ENCODE peak calls at places on chromosome 12, in five cellular contexts. G is sigmoid colon, T is IMR-90, I is Peyer's patch, V is stomach. F is an unnamed sample. For H3K36me3, the result is how much of the 10 kb centered on the place peaks cover.

GRCh38 chr12:5521456-5522325 is 89.8 kb downstream of the NTF3 start:
- DNase-seq in G (no peak), T (no peak), I (no peak), V (no peak), F (no peak)

GRCh38 chr12:107032266-107032665 is 45.3 kb upstream of the MTERF2 start:
- DNase-seq in G (no peak), T (no peak), I (no peak), V (no peak), F (no peak)

GRCh38 chr12:107864235-107864634 is 89.7 kb downstream of the ASCL4 start:
- DNase-seq in G (no peak), T (no peak), I (no peak), V (no peak), F (no peak)

GRCh38 chr12:121038861-121039654 is at the start of gene OASL:
- DNase-seq in G (no peak), T (no peak), I (peak), V (peak), F (peak)

GRCh38 chr12:130457215-130457614 is 119.5 kb downstream of the PIWIL1 start:
- DNase-seq in G (no peak), T (no peak), I (no peak), V (no peak), F (no peak)

GRCh38 chr12:85781751-85782150 is 54.5 kb downstream of the RASSF9 start:
- DNase-seq in G (no peak), T (no peak), I (no peak), V (no peak), F (no peak)

GRCh38 chr12:59742831-59743230 is 147.0 kb downstream of the SLC16A7 start:
- DNase-seq in G (no peak), T (peak), I (no peak), V (no peak), F (no peak)

GRCh38 chr12:18837025-18837424 is 99.1 kb downstream of the CAPZA3 start:
- DNase-seq in G (peak), T (peak), I (no peak), V (no peak), F (no peak)

GRCh38 chr12:131239384-131240094 is 285.8 kb downstream of the ADGRD1 start:
- DNase-seq in G (no peak), T (no peak), I (no peak), V (no peak), F (no peak)

GRCh38 chr12:49367381-49368239 is at the start of gene SPATS2:
- DNase-seq in G (peak), T (no peak), I (peak), V (no peak), F (peak)

GRCh38 chr12:5567021-5567744 is 135.3 kb downstream of the NTF3 start:
- DNase-seq in G (no peak), T (peak), I (no peak), V (no peak), F (no peak)

GRCh38 chr12:11978985-11979384 is 91.8 kb upstream of the BCL2L14 start:
- DNase-seq in G (no peak), T (peak), I (no peak), V (no peak), F (no peak)

GRCh38 chr12:25056011-25056410 is 107.1 kb upstream of the BCAT1 start:
- DNase-seq in G (no peak), T (no peak), I (no peak), V (no peak), F (no peak)

GRCh38 chr12:118358607-118359540 is 13.8 kb downstream of the TAOK3 start:
- DNase-seq in G (no peak), T (no peak), I (no peak), V (no peak), F (no peak)

GRCh38 chr12:116366456-116366776 is 88.9 kb upstream of the MED13L start:
- DNase-seq in G (peak), T (no peak), I (no peak), V (peak), F (no peak)

GRCh38 chr12:47281667-47282171 is 202.0 kb upstream of the AMIGO2 start:
- DNase-seq in G (no peak), T (peak), I (no peak), V (no peak), F (no peak)

GRCh38 chr12:94749890-94750289 is 99.5 kb upstream of the TMCC3 start:
- DNase-seq in G (no peak), T (no peak), I (no peak), V (no peak), F (no peak)

GRCh38 chr12:26496170-26496569 is 300.8 kb downstream of the SSPN start:
- DNase-seq in G (no peak), T (no peak), I (no peak), V (no peak), F (no peak)

GRCh38 chr12:87085286-87085685 is 829.1 kb upstream of the MGAT4C start:
- DNase-seq in G (no peak), T (no peak), I (no peak), V (no peak), F (no peak)

GRCh38 chr12:51820721-51821422 is 27.6 kb downstream of the FIGNL2 start:
- DNase-seq in G (no peak), T (peak), I (peak), V (peak), F (no peak)
- TF ChIP-seq POLR2A in G (no peak), T (peak), I (no peak), V (no peak), F (peak)

GRCh38 chr12:68900241-68900640 is 32.7 kb downstream of the CPM start:
- DNase-seq in G (no peak), T (no peak), I (no peak), V (no peak), F (no peak)
- H3K36me3 ChIP-seq in G (under half), T (under half), I (under half), V (under half), F (under half)

GRCh38 chr12:29627221-29627620 is 129.7 kb upstream of the OVCH1 start:
- DNase-seq in G (no peak), T (no peak), I (no peak), V (no peak), F (no peak)
- TF ChIP-seq POLR2A in G (no peak), T (no peak), I (no peak), V (no peak), F (no peak)

GRCh38 chr12:22684526-22685118 is 59.7 kb downstream of the ETNK1 start:
- DNase-seq in G (no peak), T (peak), I (no peak), V (no peak), F (no peak)

GRCh38 chr12:22687677-22688076 is 62.7 kb downstream of the ETNK1 start:
- DNase-seq in G (no peak), T (peak), I (no peak), V (no peak), F (no peak)

GRCh38 chr12:22682663-22683062 is 57.7 kb downstream of the ETNK1 start:
- DNase-seq in G (no peak), T (no peak), I (no peak), V (no peak), F (no peak)

GRCh38 chr12:22684124-22684523 is 59.2 kb downstream of the ETNK1 start:
- DNase-seq in G (no peak), T (no peak), I (no peak), V (no peak), F (no peak)

DNA sequence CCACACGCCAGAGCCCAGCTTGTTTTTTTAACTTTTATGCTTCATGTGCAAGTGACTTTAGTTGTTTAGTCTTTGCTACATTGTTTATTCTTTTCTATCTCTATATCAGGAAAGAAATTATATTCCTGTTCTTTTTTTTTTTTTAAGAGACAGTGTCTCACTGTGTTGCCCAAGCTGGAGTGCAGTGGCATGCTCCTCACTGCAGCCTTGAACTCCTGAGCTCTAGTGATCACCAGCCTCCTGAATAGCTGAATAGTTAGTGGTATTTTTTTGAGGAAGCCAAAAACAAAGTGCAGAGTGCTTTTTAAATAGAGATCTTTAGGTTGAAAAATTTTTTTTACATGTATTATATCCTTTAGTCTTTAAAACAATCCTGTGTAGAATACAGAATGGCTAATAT is 58.2 kb downstream of the ETNK1 start:
- DNase-seq in G (no peak), T (no peak), I (no peak), V (no peak), F (no peak)
- H3K36me3 ChIP-seq in G (under half), T (under half), I (under half), V (under half), F (under half)